ENCODE peak calls at places on chromosomes 2 and 18, in five cellular contexts. J, U, X, P and R are unnamed samples.

GRCh38 chr2:224982910-224983688 is 59.2 kb downstream of the DOCK10 start:
- DNase-seq in U (peak; percentile 61), X (no peak), J (no peak), P (no peak), R (no peak)

GRCh38 chr18:79739440-79739778 is 58.3 kb upstream of the KCNG2 start:
- DNase-seq in X (no peak), J (no peak), U (no peak), P (no peak), R (no peak)

GRCh38 chr2:239293450-239294430 is 107.1 kb downstream of the HDAC4 start:
- DNase-seq in J (no peak), P (peak; percentile 17), X (no peak), U (peak; percentile 26), R (no peak)

GRCh38 chr2:56450083-56450482 is 266.3 kb downstream of the CCDC85A start:
- DNase-seq in J (no peak), P (no peak), U (no peak), X (no peak), R (no peak)

GRCh38 chr2:234661849-234662248 is 165.0 kb upstream of the ARL4C start:
- DNase-seq in P (no peak), X (no peak), U (no peak), J (no peak), R (no peak)

GRCh38 chr2:705971-706511 is 28.8 kb upstream of the TMEM18 start:
- DNase-seq in P (no peak), J (no peak), U (peak; percentile 60), X (no peak), R (no peak)

GRCh38 chr2:216632952-216633615 is at the start of gene IGFBP2:
- DNase-seq in P (no peak), X (no peak), J (no peak), U (no peak), R (peak; percentile 96)

GRCh38 chr18:67232406-67232805 is 284.1 kb downstream of the DSEL start:
- DNase-seq in U (no peak), J (no peak), X (peak; percentile 10), P (no peak), R (no peak)

GRCh38 chr2:112709703-112710102 is 11.1 kb upstream of the NT5DC4 start:
- DNase-seq in P (no peak), J (no peak), U (no peak), X (no peak), R (no peak)

GRCh38 chr2:10028988-10029874 is 14.1 kb upstream of the KLF11 start:
- DNase-seq in J (no peak), X (no peak), P (peak; percentile 94), U (no peak), R (no peak)

GRCh38 chr2:86695053-86695691 is 24.9 kb upstream of the RMND5A start:
- DNase-seq in U (no peak), J (peak; percentile 69), X (no peak), P (no peak), R (no peak)

GRCh38 chr2:180071797-180072196 is 64.7 kb upstream of the CWC22 start:
- DNase-seq in X (no peak), P (no peak), J (no peak), U (no peak), R (no peak)

GRCh38 chr2:88694015-88694414 is 2.5 kb downstream of the RPIA start:
- DNase-seq in X (no peak), J (no peak), U (no peak), P (no peak), R (no peak)

GRCh38 chr2:9653485-9654271 is 22.9 kb upstream of the YWHAQ start:
- DNase-seq in X (no peak), U (no peak), P (no peak), J (no peak), R (no peak)

GRCh38 chr2:172484253-172484652 is 56.9 kb downstream of the ITGA6 start:
- DNase-seq in P (peak; percentile 20), X (no peak), U (no peak), J (peak; percentile 41), R (peak; percentile 36)

GRCh38 chr2:167550448-167550847 is 662.2 kb downstream of the XIRP2 start:
- DNase-seq in U (no peak), P (peak; percentile 11), J (peak; percentile 6), X (no peak), R (peak; percentile 20)

GRCh38 chr2:219417374-219417773 is 803 bp upstream of the DES start:
- DNase-seq in X (no peak), J (no peak), P (no peak), U (no peak), R (no peak)

GRCh38 chr18:44942073-44942472 is 261.4 kb downstream of the SETBP1 start:
- DNase-seq in P (no peak), U (no peak), J (no peak), X (no peak), R (no peak)

GRCh38 chr18:6644841-6645240 is 84.7 kb upstream of the ARHGAP28 start:
- DNase-seq in P (no peak), X (no peak), J (no peak), U (no peak), R (no peak)

GRCh38 chr2:176246324-176246723 is 22.9 kb upstream of the MTX2 start:
- DNase-seq in X (no peak), U (no peak), P (no peak), J (no peak), R (no peak)

GRCh38 chr18:49572935-49573334 is 11.1 kb downstream of the LIPG start:
- DNase-seq in P (no peak), U (no peak), J (no peak), X (no peak), R (no peak)

GRCh38 chr2:45278345-45279078 is 269.3 kb upstream of the SIX2 start:
- DNase-seq in U (no peak), P (no peak), X (no peak), J (no peak), R (no peak)

GRCh38 chr2:21146638-21147037 is 22.9 kb downstream of the TDRD15 start:
- DNase-seq in J (no peak), X (no peak), U (no peak), P (no peak), R (no peak)

GRCh38 chr2:109102588-109103233 is 26.3 kb upstream of the SH3RF3 start:
- DNase-seq in P (no peak), X (peak; percentile 33), U (no peak), J (no peak), R (no peak)

GRCh38 chr2:235803028-235803427 is 309.2 kb downstream of the AGAP1 start:
- DNase-seq in P (no peak), X (no peak), J (no peak), U (no peak), R (no peak)

GRCh38 chr2:201680743-201681142 is 17.7 kb downstream of the MPP4 start:
- DNase-seq in X (peak; percentile 25), P (peak; percentile 57), U (no peak), J (peak; percentile 49), R (peak; percentile 33)

GRCh38 chr2:68463287-68463877 is 3.7 kb downstream of the FBXO48 start:
- DNase-seq in X (no peak), U (no peak), P (peak; percentile 48), J (peak; percentile 68), R (peak; percentile 63)

GRCh38 chr2:235201796-235202195 is 250.0 kb downstream of the SH3BP4 start:
- DNase-seq in P (no peak), X (no peak), J (no peak), U (no peak), R (no peak)

GRCh38 chr2:24287171-24287570 is 73.2 kb downstream of the ITSN2 start:
- DNase-seq in X (no peak), J (no peak), P (no peak), U (no peak), R (no peak)
- TF ChIP-seq CHD2 in X (no peak), J (no peak), P (no peak), U (no peak), R (no peak)

GRCh38 chr18:76914314-76914713 is 92.0 kb downstream of the ZNF236 start:
- DNase-seq in X (no peak), J (no peak), P (no peak), U (no peak), R (no peak)

GRCh38 chr18:76909418-76909817 is 87.1 kb downstream of the ZNF236 start:
- DNase-seq in U (no peak), P (no peak), J (no peak), X (no peak), R (no peak)

GRCh38 chr18:76914796-76915195 is 92.4 kb downstream of the ZNF236 start:
- DNase-seq in P (no peak), U (no peak), J (no peak), X (no peak), R (no peak)

GRCh38 chr18:76911440-76911839 is 89.1 kb downstream of the ZNF236 start:
- DNase-seq in P (no peak), J (no peak), U (no peak), X (no peak), R (no peak)

GRCh38 chr18:76913583-76913982 is 91.2 kb downstream of the ZNF236 start:
- DNase-seq in P (no peak), J (no peak), U (no peak), X (no peak), R (no peak)
- TF ChIP-seq GABPA in P (no peak), J (no peak), U (no peak), X (no peak), R (no peak)

GRCh38 chr2:77977486-77978063 is 455.4 kb upstream of the LRRTM4 start:
- DNase-seq in X (no peak), J (no peak), U (no peak), P (peak; percentile 5), R (no peak)
- TF ChIP-seq CHD2 in X (no peak), J (no peak), U (no peak), P (no peak), R (no peak)

GRCh38 chr2:141557329-141558098 is 573.3 kb downstream of the LRP1B start:
- DNase-seq in J (no peak), P (no peak), X (no peak), U (no peak), R (no peak)
- TF ChIP-seq GABPA in J (no peak), P (no peak), X (no peak), U (no peak), R (no peak)